ENCODE peak calls at places on chromosome 13, in six cellular contexts. One of them, this sample, is unnamed. For H3K4me1, the result is how much of the 10 kb centered on the place peaks cover.

GRCh38 chr13:107743523-107743922 is 471.8 kb downstream of the LIG4 start:
- DNase-seq in A549: no peak
- DNase-seq in psoas muscle: no peak
- DNase-seq in Peyer's patch: no peak
- DNase-seq in GM23248: no peak
- DNase-seq in ovary: no peak
- DNase-seq in this sample: no peak

GRCh38 chr13:66362485-66362884 is 867.7 kb downstream of the PCDH9 start:
- DNase-seq in A549: no peak
- DNase-seq in psoas muscle: no peak
- DNase-seq in Peyer's patch: no peak
- DNase-seq in GM23248: no peak
- DNase-seq in ovary: no peak
- DNase-seq in this sample: no peak

GRCh38 chr13:21717817-21718216 is 46.9 kb downstream of the FGF9 start:
- DNase-seq in A549: no peak
- DNase-seq in psoas muscle: no peak
- DNase-seq in Peyer's patch: no peak
- DNase-seq in GM23248: no peak
- DNase-seq in ovary: no peak
- DNase-seq in this sample: no peak

GRCh38 chr13:46855664-46856063 is 41.2 kb downstream of the HTR2A start:
- DNase-seq in A549: no peak
- DNase-seq in psoas muscle: no peak
- DNase-seq in Peyer's patch: no peak
- DNase-seq in GM23248: no peak
- DNase-seq in ovary: no peak
- DNase-seq in this sample: no peak

GRCh38 chr13:26112843-26113242 is 61.0 kb upstream of the SHISA2 start:
- DNase-seq in A549: peak
- DNase-seq in psoas muscle: no peak
- DNase-seq in Peyer's patch: no peak
- DNase-seq in GM23248: peak
- DNase-seq in ovary: no peak
- DNase-seq in this sample: no peak

GRCh38 chr13:34913040-34913439 is 29.0 kb upstream of the NBEA start:
- DNase-seq in A549: peak
- DNase-seq in psoas muscle: no peak
- DNase-seq in Peyer's patch: no peak
- DNase-seq in GM23248: peak
- DNase-seq in ovary: no peak
- DNase-seq in this sample: no peak

GRCh38 chr13:30871713-30872029 is 34.4 kb upstream of the MEDAG start:
- DNase-seq in A549: no peak
- DNase-seq in psoas muscle: no peak
- DNase-seq in Peyer's patch: no peak
- DNase-seq in GM23248: no peak
- DNase-seq in ovary: no peak
- DNase-seq in this sample: no peak

GRCh38 chr13:51619614-51620013 is 35.4 kb downstream of the WDFY2 start:
- DNase-seq in A549: no peak
- DNase-seq in psoas muscle: no peak
- DNase-seq in Peyer's patch: no peak
- DNase-seq in GM23248: peak
- DNase-seq in ovary: no peak
- DNase-seq in this sample: no peak

GRCh38 chr13:59303433-59303832 is 860.3 kb downstream of the DIAPH3 start:
- DNase-seq in A549: no peak
- DNase-seq in psoas muscle: no peak
- DNase-seq in Peyer's patch: no peak
- DNase-seq in GM23248: no peak
- DNase-seq in ovary: no peak
- DNase-seq in this sample: no peak

GRCh38 chr13:43963726-43964125 is 84.0 kb downstream of the LACC1 start:
- DNase-seq in A549: peak
- DNase-seq in psoas muscle: no peak
- DNase-seq in Peyer's patch: no peak
- DNase-seq in GM23248: no peak
- DNase-seq in ovary: peak
- DNase-seq in this sample: no peak

GRCh38 chr13:36880961-36881360 is 39.1 kb downstream of the SMAD9 start:
- DNase-seq in A549: no peak
- DNase-seq in psoas muscle: no peak
- DNase-seq in Peyer's patch: no peak
- DNase-seq in GM23248: peak
- DNase-seq in ovary: no peak
- DNase-seq in this sample: no peak

GRCh38 chr13:110713642-110713952 is at the start of gene ING1:
- DNase-seq in A549: no peak
- DNase-seq in psoas muscle: no peak
- DNase-seq in Peyer's patch: no peak
- DNase-seq in GM23248: no peak
- DNase-seq in ovary: no peak
- DNase-seq in this sample: no peak

GRCh38 chr13:32142956-32143375 is 111.4 kb downstream of the FRY start:
- DNase-seq in A549: peak
- DNase-seq in psoas muscle: no peak
- DNase-seq in Peyer's patch: no peak
- DNase-seq in GM23248: peak
- DNase-seq in ovary: no peak
- DNase-seq in this sample: no peak

GRCh38 chr13:20136781-20137703 is 23.8 kb downstream of the GJA3 start:
- DNase-seq in A549: peak
- DNase-seq in psoas muscle: no peak
- DNase-seq in Peyer's patch: no peak
- DNase-seq in GM23248: peak
- DNase-seq in ovary: no peak
- DNase-seq in this sample: no peak

GRCh38 chr13:79998386-79998785 is 342.5 kb downstream of the SPRY2 start:
- DNase-seq in A549: no peak
- DNase-seq in psoas muscle: no peak
- DNase-seq in Peyer's patch: no peak
- DNase-seq in GM23248: no peak
- DNase-seq in ovary: no peak
- DNase-seq in this sample: no peak

GRCh38 chr13:45949161-45949560 is 97.6 kb upstream of the SIAH3 start:
- DNase-seq in A549: no peak
- DNase-seq in psoas muscle: no peak
- DNase-seq in Peyer's patch: no peak
- DNase-seq in GM23248: peak
- DNase-seq in ovary: no peak
- DNase-seq in this sample: no peak

GRCh38 chr13:20492641-20493040 is 33.0 kb downstream of the CRYL1 start:
- DNase-seq in A549: peak
- DNase-seq in psoas muscle: no peak
- DNase-seq in Peyer's patch: no peak
- DNase-seq in GM23248: peak
- DNase-seq in ovary: no peak
- DNase-seq in this sample: no peak

GRCh38 chr13:28820099-28821051 is at the start of gene MTUS2:
- DNase-seq in A549: no peak
- DNase-seq in psoas muscle: no peak
- DNase-seq in Peyer's patch: no peak
- DNase-seq in GM23248: peak
- DNase-seq in ovary: no peak
- DNase-seq in this sample: no peak

GRCh38 chr13:106096661-106097092 is 438.8 kb downstream of the EFNB2 start:
- DNase-seq in A549: peak
- DNase-seq in psoas muscle: no peak
- DNase-seq in Peyer's patch: no peak
- DNase-seq in GM23248: no peak
- DNase-seq in ovary: no peak
- DNase-seq in this sample: no peak

GRCh38 chr13:112775791-112776279 is 86.0 kb downstream of the ATP11A start:
- DNase-seq in A549: no peak
- DNase-seq in psoas muscle: no peak
- DNase-seq in Peyer's patch: no peak
- DNase-seq in GM23248: no peak
- DNase-seq in ovary: no peak
- DNase-seq in this sample: peak

GRCh38 chr13:112772929-112773328 is 83.1 kb downstream of the ATP11A start:
- DNase-seq in A549: no peak
- DNase-seq in psoas muscle: no peak
- DNase-seq in Peyer's patch: no peak
- DNase-seq in GM23248: no peak
- DNase-seq in ovary: no peak
- DNase-seq in this sample: no peak

GRCh38 chr13:112774829-112775565 is 85.2 kb downstream of the ATP11A start:
- DNase-seq in A549: no peak
- DNase-seq in psoas muscle: no peak
- DNase-seq in Peyer's patch: no peak
- DNase-seq in GM23248: no peak
- DNase-seq in ovary: no peak
- DNase-seq in this sample: no peak

GRCh38 chr13:112773601-112774447 is 84.0 kb downstream of the ATP11A start:
- DNase-seq in A549: no peak
- DNase-seq in psoas muscle: no peak
- DNase-seq in Peyer's patch: no peak
- DNase-seq in GM23248: no peak
- DNase-seq in ovary: no peak
- DNase-seq in this sample: no peak

DNA sequence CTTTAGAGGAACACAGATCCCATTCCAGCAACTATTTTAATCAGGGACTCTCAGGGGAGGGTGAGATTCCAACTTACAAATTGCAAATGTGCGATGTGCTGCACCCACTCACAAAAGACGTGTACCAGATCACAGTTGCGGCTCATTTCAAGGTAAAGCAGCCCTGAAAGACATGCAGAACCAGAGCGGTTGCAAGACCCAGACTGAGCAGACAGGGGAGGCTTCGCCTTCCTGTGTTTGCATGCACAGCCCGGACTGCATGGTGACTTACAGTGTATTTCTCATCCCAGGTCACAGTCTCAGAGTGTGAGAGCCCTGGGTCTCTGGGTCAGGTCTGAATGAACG is 84.6 kb downstream of the ATP11A start:
- DNase-seq in A549: no peak
- DNase-seq in psoas muscle: no peak
- DNase-seq in Peyer's patch: no peak
- DNase-seq in GM23248: no peak
- DNase-seq in ovary: no peak
- DNase-seq in this sample: no peak
- H3K4me1 ChIP-seq in A549: under half
- H3K4me1 ChIP-seq in psoas muscle: under half
- H3K4me1 ChIP-seq in Peyer's patch: under half
- H3K4me1 ChIP-seq in GM23248: under half
- H3K4me1 ChIP-seq in ovary: under half
- H3K4me1 ChIP-seq in this sample: under half

DNA sequence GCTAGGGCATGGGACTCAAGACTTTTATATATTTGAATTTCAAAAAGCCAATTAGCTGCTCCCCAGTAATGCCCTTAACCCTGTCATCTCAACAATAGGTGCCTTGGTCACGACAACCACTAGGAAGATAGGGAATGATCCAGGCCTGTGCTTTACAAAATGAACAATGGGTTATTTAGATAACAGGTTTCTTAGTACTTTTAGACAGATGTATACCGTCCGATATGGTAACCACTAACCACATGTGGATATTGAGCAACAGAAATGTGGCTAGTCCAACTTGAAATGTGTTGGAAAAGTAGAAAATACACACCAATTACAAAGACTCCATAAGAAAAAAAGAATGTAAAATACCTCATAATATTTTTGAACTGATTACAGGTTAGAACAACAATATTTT is 201.2 kb downstream of the LHFPL6 start:
- DNase-seq in A549: no peak
- DNase-seq in psoas muscle: no peak
- DNase-seq in Peyer's patch: no peak
- DNase-seq in GM23248: no peak
- DNase-seq in ovary: no peak
- DNase-seq in this sample: no peak
- H3K4me1 ChIP-seq in A549: under half
- H3K4me1 ChIP-seq in psoas muscle: under half
- H3K4me1 ChIP-seq in Peyer's patch: under half
- H3K4me1 ChIP-seq in GM23248: under half
- H3K4me1 ChIP-seq in ovary: under half
- H3K4me1 ChIP-seq in this sample: under half

DNA sequence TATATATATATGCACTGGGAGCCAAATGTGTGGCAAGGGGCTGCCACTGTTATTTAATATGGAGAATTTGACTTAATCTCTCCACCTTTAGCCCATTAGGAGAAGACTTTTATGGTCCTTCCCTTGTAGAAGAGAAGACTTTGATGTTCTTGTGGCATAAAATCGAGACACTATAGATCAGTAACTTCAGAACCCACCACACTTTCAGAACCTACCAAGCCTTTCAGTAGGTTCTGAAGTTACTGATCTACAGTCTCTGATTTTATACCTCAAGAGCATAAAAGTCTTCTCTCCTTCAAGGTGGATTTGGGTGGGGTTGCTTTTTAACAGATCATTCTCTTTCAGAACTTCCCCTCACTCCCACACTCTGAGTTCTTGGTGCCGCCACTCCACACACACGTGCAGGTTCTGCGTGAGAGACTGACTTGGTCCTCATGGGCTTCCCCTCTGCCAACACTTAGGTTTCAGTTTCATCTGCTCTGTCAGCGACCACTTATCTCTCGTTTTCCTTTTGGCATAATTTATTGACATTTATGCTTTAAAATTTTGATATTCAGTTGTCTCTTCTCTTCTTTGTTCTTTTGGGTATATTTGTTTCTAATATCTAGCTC is 213.4 kb upstream of the PCDH17 start:
- DNase-seq in A549: no peak
- DNase-seq in psoas muscle: no peak
- DNase-seq in Peyer's patch: no peak
- DNase-seq in GM23248: no peak
- DNase-seq in ovary: no peak
- DNase-seq in this sample: no peak
- H3K4me1 ChIP-seq in A549: under half
- H3K4me1 ChIP-seq in psoas muscle: under half
- H3K4me1 ChIP-seq in Peyer's patch: under half
- H3K4me1 ChIP-seq in GM23248: under half
- H3K4me1 ChIP-seq in ovary: under half
- H3K4me1 ChIP-seq in this sample: under half

DNA sequence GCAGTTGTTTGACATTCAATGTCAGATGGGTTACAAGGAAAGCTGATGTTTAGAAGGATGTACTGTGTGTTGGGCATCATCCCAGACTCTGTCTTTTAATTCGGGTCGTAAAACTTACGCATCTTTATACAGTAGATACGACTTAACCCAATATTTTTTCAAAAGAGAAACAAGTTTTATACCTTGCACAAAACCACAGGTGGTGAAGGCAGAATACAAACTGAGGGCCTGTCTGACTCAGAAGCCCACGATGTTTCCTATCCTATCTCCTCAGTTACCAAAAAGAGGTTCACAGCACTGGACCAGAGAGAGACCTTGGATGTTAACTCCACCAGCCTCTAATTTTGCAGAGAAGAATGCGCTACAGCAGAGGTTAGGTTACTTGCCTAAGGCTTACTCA is 477.0 kb downstream of the FOXO1 start:
- DNase-seq in A549: no peak
- DNase-seq in psoas muscle: no peak
- DNase-seq in Peyer's patch: no peak
- DNase-seq in GM23248: no peak
- DNase-seq in ovary: no peak
- DNase-seq in this sample: no peak
- H3K4me1 ChIP-seq in A549: under half
- H3K4me1 ChIP-seq in psoas muscle: under half
- H3K4me1 ChIP-seq in Peyer's patch: under half
- H3K4me1 ChIP-seq in GM23248: under half
- H3K4me1 ChIP-seq in ovary: under half
- H3K4me1 ChIP-seq in this sample: half or more